ENCODE peak calls at places on chromosome 1, in ten cellular contexts. One of them, this sample, is unnamed.

GRCh38 chr1:152486400-152487006 is 24.1 kb upstream of the LCE5A start:
- DNase-seq in A549: peak; percentile 44
- DNase-seq in SK-N-SH: peak; percentile 24
- DNase-seq in upper lobe of right lung: no peak
- DNase-seq in sigmoid colon: no peak
- DNase-seq in endothelial cell of umbilical vein: no peak
- DNase-seq in BE2C: peak; percentile 19
- DNase-seq in neural progenitor cell: no peak
- DNase-seq in fibroblast of lung: no peak
- DNase-seq in spleen: no peak
- DNase-seq in this sample: peak; percentile 36

GRCh38 chr1:66527688-66528087 is 6.3 kb upstream of the SGIP1 start:
- DNase-seq in A549: no peak
- DNase-seq in SK-N-SH: no peak
- DNase-seq in upper lobe of right lung: no peak
- DNase-seq in sigmoid colon: no peak
- DNase-seq in endothelial cell of umbilical vein: peak; percentile 91
- DNase-seq in BE2C: no peak
- DNase-seq in neural progenitor cell: no peak
- DNase-seq in fibroblast of lung: peak; percentile 79
- DNase-seq in spleen: no peak
- DNase-seq in this sample: no peak

GRCh38 chr1:109265741-109266330 is 16.5 kb downstream of the CELSR2 start:
- DNase-seq in A549: no peak
- DNase-seq in SK-N-SH: no peak
- DNase-seq in upper lobe of right lung: no peak
- DNase-seq in sigmoid colon: no peak
- DNase-seq in endothelial cell of umbilical vein: no peak
- DNase-seq in BE2C: no peak
- DNase-seq in neural progenitor cell: no peak
- DNase-seq in fibroblast of lung: no peak
- DNase-seq in spleen: peak; percentile 71
- DNase-seq in this sample: no peak

GRCh38 chr1:184753608-184754478 is 815 bp downstream of the EDEM3 start:
- DNase-seq in A549: peak; percentile 21
- DNase-seq in SK-N-SH: no peak
- DNase-seq in upper lobe of right lung: peak; percentile 81
- DNase-seq in sigmoid colon: peak; percentile 73
- DNase-seq in endothelial cell of umbilical vein: peak; percentile 81
- DNase-seq in BE2C: peak; percentile 66
- DNase-seq in neural progenitor cell: peak; percentile 79
- DNase-seq in fibroblast of lung: peak; percentile 43
- DNase-seq in spleen: peak; percentile 94
- DNase-seq in this sample: peak; percentile 52

GRCh38 chr1:8822383-8823294 is 5.2 kb upstream of the RERE start:
- DNase-seq in A549: no peak
- DNase-seq in SK-N-SH: peak; percentile 58
- DNase-seq in upper lobe of right lung: no peak
- DNase-seq in sigmoid colon: no peak
- DNase-seq in endothelial cell of umbilical vein: peak; percentile 81
- DNase-seq in BE2C: no peak
- DNase-seq in neural progenitor cell: no peak
- DNase-seq in fibroblast of lung: peak; percentile 82
- DNase-seq in spleen: no peak
- DNase-seq in this sample: no peak

GRCh38 chr1:152227310-152227928 is 3.4 kb upstream of the HRNR start:
- DNase-seq in A549: peak; percentile 24
- DNase-seq in SK-N-SH: no peak
- DNase-seq in upper lobe of right lung: no peak
- DNase-seq in sigmoid colon: no peak
- DNase-seq in endothelial cell of umbilical vein: no peak
- DNase-seq in BE2C: no peak
- DNase-seq in neural progenitor cell: no peak
- DNase-seq in fibroblast of lung: peak; percentile 6
- DNase-seq in spleen: no peak
- DNase-seq in this sample: peak; percentile 20

GRCh38 chr1:235932090-235932510 is 65.4 kb upstream of the LYST start:
- DNase-seq in A549: no peak
- DNase-seq in SK-N-SH: no peak
- DNase-seq in upper lobe of right lung: peak; percentile 73
- DNase-seq in sigmoid colon: no peak
- DNase-seq in endothelial cell of umbilical vein: no peak
- DNase-seq in BE2C: no peak
- DNase-seq in neural progenitor cell: no peak
- DNase-seq in fibroblast of lung: no peak
- DNase-seq in spleen: peak; percentile 84
- DNase-seq in this sample: no peak

GRCh38 chr1:223212441-223212840 is 69.4 kb upstream of the TLR5 start:
- DNase-seq in A549: no peak
- DNase-seq in SK-N-SH: no peak
- DNase-seq in upper lobe of right lung: no peak
- DNase-seq in sigmoid colon: no peak
- DNase-seq in endothelial cell of umbilical vein: no peak
- DNase-seq in BE2C: no peak
- DNase-seq in neural progenitor cell: no peak
- DNase-seq in fibroblast of lung: no peak
- DNase-seq in spleen: no peak
- DNase-seq in this sample: no peak

GRCh38 chr1:112285311-112285710 is 110.7 kb upstream of the CTTNBP2NL start:
- DNase-seq in A549: no peak
- DNase-seq in SK-N-SH: no peak
- DNase-seq in upper lobe of right lung: no peak
- DNase-seq in sigmoid colon: no peak
- DNase-seq in endothelial cell of umbilical vein: no peak
- DNase-seq in BE2C: no peak
- DNase-seq in neural progenitor cell: no peak
- DNase-seq in fibroblast of lung: peak; percentile 4
- DNase-seq in spleen: no peak
- DNase-seq in this sample: no peak

GRCh38 chr1:32871364-32872188 is 864 bp upstream of the FNDC5 start:
- DNase-seq in A549: no peak
- DNase-seq in SK-N-SH: no peak
- DNase-seq in upper lobe of right lung: no peak
- DNase-seq in sigmoid colon: no peak
- DNase-seq in endothelial cell of umbilical vein: no peak
- DNase-seq in BE2C: no peak
- DNase-seq in neural progenitor cell: peak; percentile 76
- DNase-seq in fibroblast of lung: no peak
- DNase-seq in spleen: no peak
- DNase-seq in this sample: no peak

GRCh38 chr1:92480200-92480812 is 6.4 kb downstream of the GFI1 start:
- DNase-seq in A549: no peak
- DNase-seq in SK-N-SH: no peak
- DNase-seq in upper lobe of right lung: no peak
- DNase-seq in sigmoid colon: no peak
- DNase-seq in endothelial cell of umbilical vein: no peak
- DNase-seq in BE2C: no peak
- DNase-seq in neural progenitor cell: peak; percentile 35
- DNase-seq in fibroblast of lung: no peak
- DNase-seq in spleen: peak; percentile 72
- DNase-seq in this sample: no peak
- H3K4me3 ChIP-seq in A549: no peak overlapping the region
- H3K4me3 ChIP-seq in SK-N-SH: no peak overlapping the region
- H3K4me3 ChIP-seq in upper lobe of right lung: no peak overlapping the region
- H3K4me3 ChIP-seq in sigmoid colon: no peak overlapping the region
- H3K4me3 ChIP-seq in endothelial cell of umbilical vein: no peak overlapping the region
- H3K4me3 ChIP-seq in BE2C: no peak overlapping the region
- H3K4me3 ChIP-seq in neural progenitor cell: peak overlapping the region; percentile 45
- H3K4me3 ChIP-seq in fibroblast of lung: no peak overlapping the region
- H3K4me3 ChIP-seq in spleen: no peak overlapping the region
- H3K4me3 ChIP-seq in this sample: no peak overlapping the region

DNA sequence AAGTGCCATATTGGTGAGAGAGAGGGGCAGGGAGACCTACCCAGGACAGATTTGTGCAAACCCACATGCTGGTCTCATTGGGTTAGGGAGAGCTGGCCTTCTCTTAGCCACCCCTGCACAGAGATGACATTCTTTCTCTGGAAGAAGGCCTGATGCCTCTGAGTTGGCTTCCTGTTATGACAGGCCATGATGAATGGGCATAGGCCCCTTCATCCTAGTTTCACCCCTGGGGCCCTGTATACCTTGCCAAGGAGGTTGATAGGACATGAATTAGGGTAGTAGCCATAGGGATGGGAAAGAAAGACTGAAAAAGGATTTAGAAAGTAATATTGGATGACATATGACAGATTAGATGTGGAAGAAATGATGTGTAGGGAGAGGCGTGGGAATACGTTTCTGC is 46.6 kb downstream of the TENT5C start:
- DNase-seq in A549: no peak
- DNase-seq in SK-N-SH: no peak
- DNase-seq in upper lobe of right lung: no peak
- DNase-seq in sigmoid colon: no peak
- DNase-seq in endothelial cell of umbilical vein: no peak
- DNase-seq in BE2C: no peak
- DNase-seq in neural progenitor cell: no peak
- DNase-seq in fibroblast of lung: no peak
- DNase-seq in spleen: no peak
- DNase-seq in this sample: no peak
- H3K4me1 ChIP-seq in A549: peaks cover 37% of the 10 kb centered on the region
- H3K4me1 ChIP-seq in SK-N-SH: peaks cover 8% of the 10 kb centered on the region
- H3K4me1 ChIP-seq in upper lobe of right lung: peaks cover 18% of the 10 kb centered on the region
- H3K4me1 ChIP-seq in sigmoid colon: peaks cover 10% of the 10 kb centered on the region
- H3K4me1 ChIP-seq in endothelial cell of umbilical vein: peaks cover 14% of the 10 kb centered on the region
- H3K4me1 ChIP-seq in BE2C: peaks cover 3% of the 10 kb centered on the region
- H3K4me1 ChIP-seq in neural progenitor cell: no peaks in the 10 kb centered on the region
- H3K4me1 ChIP-seq in fibroblast of lung: no peaks in the 10 kb centered on the region
- H3K4me1 ChIP-seq in spleen: peaks cover 50% of the 10 kb centered on the region
- H3K4me1 ChIP-seq in this sample: peaks cover 10% of the 10 kb centered on the region

DNA sequence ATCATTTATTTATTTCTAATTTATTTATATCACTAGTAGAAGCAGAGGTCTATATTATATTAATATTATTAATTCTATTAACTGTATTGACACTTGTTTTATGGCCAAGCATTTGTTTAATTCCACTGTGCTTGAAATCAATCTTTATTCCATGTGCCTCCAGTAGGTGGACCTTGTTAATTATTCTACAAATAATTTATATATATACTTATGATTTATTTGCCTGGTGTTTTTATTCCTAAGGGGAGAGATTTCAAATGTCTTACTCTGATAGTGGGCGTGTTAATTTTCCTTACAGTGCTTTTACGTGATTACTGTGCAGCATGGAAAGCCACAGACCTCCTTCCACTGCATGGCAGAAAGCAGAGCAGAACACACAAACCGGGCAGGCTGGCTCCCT is 17.5 kb upstream of the OR6N2 start:
- DNase-seq in A549: no peak
- DNase-seq in SK-N-SH: no peak
- DNase-seq in upper lobe of right lung: no peak
- DNase-seq in sigmoid colon: no peak
- DNase-seq in endothelial cell of umbilical vein: no peak
- DNase-seq in BE2C: no peak
- DNase-seq in neural progenitor cell: no peak
- DNase-seq in fibroblast of lung: no peak
- DNase-seq in spleen: no peak
- DNase-seq in this sample: no peak
- TF ChIP-seq CTCF in A549: no peak
- TF ChIP-seq CTCF in SK-N-SH: peak; percentile 28
- TF ChIP-seq CTCF in upper lobe of right lung: peak; percentile 30
- TF ChIP-seq CTCF in sigmoid colon: no peak
- TF ChIP-seq CTCF in endothelial cell of umbilical vein: no peak
- TF ChIP-seq CTCF in BE2C: no peak
- TF ChIP-seq CTCF in neural progenitor cell: peak; percentile 20
- TF ChIP-seq CTCF in fibroblast of lung: no peak
- TF ChIP-seq CTCF in spleen: peak; percentile 23
- TF ChIP-seq CTCF in this sample: no peak

GRCh38 chr1:221556435-221556834 is 185.5 kb downstream of the DUSP10 start:
- DNase-seq in A549: no peak
- DNase-seq in SK-N-SH: no peak
- DNase-seq in upper lobe of right lung: no peak
- DNase-seq in sigmoid colon: no peak
- DNase-seq in endothelial cell of umbilical vein: no peak
- DNase-seq in BE2C: no peak
- DNase-seq in neural progenitor cell: no peak
- DNase-seq in fibroblast of lung: no peak
- DNase-seq in spleen: no peak
- DNase-seq in this sample: no peak
- H3K4me3 ChIP-seq in A549: no peak overlapping the region
- H3K4me3 ChIP-seq in SK-N-SH: no peak overlapping the region
- H3K4me3 ChIP-seq in upper lobe of right lung: no peak overlapping the region
- H3K4me3 ChIP-seq in sigmoid colon: no peak overlapping the region
- H3K4me3 ChIP-seq in endothelial cell of umbilical vein: no peak overlapping the region
- H3K4me3 ChIP-seq in BE2C: no peak overlapping the region
- H3K4me3 ChIP-seq in neural progenitor cell: no peak overlapping the region
- H3K4me3 ChIP-seq in fibroblast of lung: no peak overlapping the region
- H3K4me3 ChIP-seq in spleen: no peak overlapping the region
- H3K4me3 ChIP-seq in this sample: no peak overlapping the region

GRCh38 chr1:178066904-178067531 is 26.9 kb upstream of the RASAL2 start:
- DNase-seq in A549: no peak
- DNase-seq in SK-N-SH: no peak
- DNase-seq in upper lobe of right lung: no peak
- DNase-seq in sigmoid colon: no peak
- DNase-seq in endothelial cell of umbilical vein: no peak
- DNase-seq in BE2C: no peak
- DNase-seq in neural progenitor cell: no peak
- DNase-seq in fibroblast of lung: peak; percentile 51
- DNase-seq in spleen: no peak
- DNase-seq in this sample: no peak
- H3K4me1 ChIP-seq in A549: no peaks in the 10 kb centered on the region
- H3K4me1 ChIP-seq in SK-N-SH: no peaks in the 10 kb centered on the region
- H3K4me1 ChIP-seq in upper lobe of right lung: no peaks in the 10 kb centered on the region
- H3K4me1 ChIP-seq in sigmoid colon: no peaks in the 10 kb centered on the region
- H3K4me1 ChIP-seq in endothelial cell of umbilical vein: no peaks in the 10 kb centered on the region
- H3K4me1 ChIP-seq in BE2C: no peaks in the 10 kb centered on the region
- H3K4me1 ChIP-seq in neural progenitor cell: peaks cover 5% of the 10 kb centered on the region
- H3K4me1 ChIP-seq in fibroblast of lung: no peaks in the 10 kb centered on the region
- H3K4me1 ChIP-seq in spleen: peaks cover under 1% of the 10 kb centered on the region
- H3K4me1 ChIP-seq in this sample: no peaks in the 10 kb centered on the region

GRCh38 chr1:19772053-19772452 is 27.7 kb downstream of the TMCO4 start:
- DNase-seq in A549: no peak
- DNase-seq in SK-N-SH: no peak
- DNase-seq in upper lobe of right lung: no peak
- DNase-seq in sigmoid colon: no peak
- DNase-seq in endothelial cell of umbilical vein: no peak
- DNase-seq in BE2C: no peak
- DNase-seq in neural progenitor cell: no peak
- DNase-seq in fibroblast of lung: no peak
- DNase-seq in spleen: no peak
- DNase-seq in this sample: no peak
- TF ChIP-seq CTCF in A549: no peak
- TF ChIP-seq CTCF in SK-N-SH: no peak
- TF ChIP-seq CTCF in upper lobe of right lung: no peak
- TF ChIP-seq CTCF in sigmoid colon: no peak
- TF ChIP-seq CTCF in endothelial cell of umbilical vein: no peak
- TF ChIP-seq CTCF in BE2C: no peak
- TF ChIP-seq CTCF in neural progenitor cell: no peak
- TF ChIP-seq CTCF in fibroblast of lung: no peak
- TF ChIP-seq CTCF in spleen: no peak
- TF ChIP-seq CTCF in this sample: no peak